ENCODE peak calls at places on chromosomes 16 and 17, in eight cellular contexts. B, D, A, E, Y, L, Q and J are unnamed samples.

GRCh38 chr17:33895491-33895890 is 359.6 kb upstream of the CCL2 start:
- DNase-seq in B (no peak), D (no peak), A (no peak), E (no peak), Y (no peak), L (peak), Q (no peak), J (no peak)

GRCh38 chr16:11621539-11621919 is 34.8 kb upstream of the LITAF start:
- DNase-seq in B (no peak), D (no peak), A (no peak), E (no peak), Y (no peak), L (no peak), Q (no peak), J (no peak)

GRCh38 chr17:56023851-56024250 is 129.4 kb upstream of the ANKFN1 start:
- DNase-seq in B (no peak), D (no peak), A (no peak), E (no peak), Y (no peak), L (no peak), Q (no peak), J (no peak)

GRCh38 chr17:81866440-81867122 is 4.6 kb downstream of the ARHGDIA start:
- DNase-seq in B (peak), D (no peak), A (no peak), E (no peak), Y (no peak), L (no peak), Q (no peak), J (peak)

GRCh38 chr16:67730326-67730725 is 11.2 kb upstream of the GFOD2 start:
- DNase-seq in B (no peak), D (no peak), A (no peak), E (peak), Y (no peak), L (no peak), Q (no peak), J (no peak)

GRCh38 chr17:40419559-40420331 is 2.0 kb upstream of the TOP2A start:
- DNase-seq in B (no peak), D (peak), A (no peak), E (no peak), Y (no peak), L (no peak), Q (no peak), J (no peak)

GRCh38 chr17:1985093-1985492 is 40.0 kb downstream of the RTN4RL1 start:
- DNase-seq in B (no peak), D (no peak), A (no peak), E (no peak), Y (no peak), L (no peak), Q (no peak), J (no peak)

GRCh38 chr17:45841883-45842525 is 2.7 kb upstream of the SPPL2C start:
- DNase-seq in B (no peak), D (no peak), A (no peak), E (no peak), Y (peak), L (peak), Q (no peak), J (peak)

GRCh38 chr17:57699751-57700186 is 45.3 kb downstream of the CCDC182 start:
- DNase-seq in B (no peak), D (no peak), A (no peak), E (no peak), Y (no peak), L (no peak), Q (no peak), J (no peak)

GRCh38 chr16:19555938-19556778 is 655 bp downstream of the VPS35L start:
- DNase-seq in B (peak), D (peak), A (peak), E (no peak), Y (no peak), L (no peak), Q (no peak), J (peak)

GRCh38 chr17:36506249-36506826 is 19.9 kb downstream of the ZNHIT3 start:
- DNase-seq in B (no peak), D (no peak), A (no peak), E (no peak), Y (no peak), L (no peak), Q (no peak), J (no peak)

GRCh38 chr16:28136751-28137434 is 73.4 kb upstream of the GSG1L start:
- DNase-seq in B (no peak), D (no peak), A (no peak), E (no peak), Y (no peak), L (peak), Q (no peak), J (no peak)

GRCh38 chr17:46009681-46010596 is 10.9 kb downstream of the STH start:
- DNase-seq in B (no peak), D (no peak), A (no peak), E (no peak), Y (peak), L (no peak), Q (no peak), J (peak)

GRCh38 chr17:34146440-34147043 is 108.5 kb upstream of the CCL2 start:
- DNase-seq in B (no peak), D (peak), A (peak), E (peak), Y (peak), L (peak), Q (peak), J (no peak)

GRCh38 chr16:5616841-5617240 is 519.2 kb upstream of the EEF2KMT start:
- DNase-seq in B (no peak), D (no peak), A (no peak), E (no peak), Y (no peak), L (no peak), Q (no peak), J (no peak)

GRCh38 chr17:38421871-38422819 is 6.1 kb upstream of the ARHGAP23 start:
- DNase-seq in B (peak), D (no peak), A (no peak), E (no peak), Y (no peak), L (no peak), Q (no peak), J (no peak)

GRCh38 chr16:70770968-70771552 is 29.9 kb downstream of the VAC14 start:
- DNase-seq in B (peak), D (peak), A (peak), E (peak), Y (peak), L (peak), Q (peak), J (peak)

GRCh38 chr17:81808778-81809555 is 5.0 kb downstream of the GCGR start:
- DNase-seq in B (no peak), D (no peak), A (no peak), E (no peak), Y (no peak), L (no peak), Q (peak), J (peak)

GRCh38 chr17:6381526-6382135 is 53.3 kb downstream of the AIPL1 start:
- DNase-seq in B (peak), D (no peak), A (no peak), E (no peak), Y (no peak), L (no peak), Q (no peak), J (no peak)